ENCODE peak calls at places on chromosomes 4 and X, in nine cellular contexts. T, E, V, F, N, L, Z, G and R are unnamed samples.

GRCh38 chr4:155666701-155667537 is at the start of gene GUCY1A1:
- DNase-seq in F (peak; percentile 17), E (no peak), V (no peak), Z (no peak), T (no peak), N (peak; percentile 71), L (peak; percentile 34), G (peak; percentile 47), R (peak; percentile 22)

GRCh38 chr4:112170451-112170993 is 25.3 kb downstream of the FAM241A start:
- DNase-seq in L (no peak), Z (peak; percentile 55), V (peak; percentile 87), T (no peak), F (peak; percentile 89), G (peak; percentile 93), E (no peak), N (no peak), R (no peak)

GRCh38 chr4:102064747-102065442 is 274.4 kb downstream of the BANK1 start:
- DNase-seq in Z (no peak), N (no peak), G (peak; percentile 74), E (no peak), F (no peak), L (no peak), T (no peak), V (no peak), R (no peak)

GRCh38 chr4:143399113-143399949 is 62.7 kb downstream of the GAB1 start:
- DNase-seq in E (peak; percentile 21), V (no peak), Z (no peak), L (no peak), N (no peak), G (peak; percentile 49), T (no peak), F (no peak), R (no peak)

GRCh38 chrX:53716328-53717088 is 30.0 kb upstream of the HUWE1 start:
- DNase-seq in L (no peak), F (peak; percentile 36), Z (no peak), G (no peak), E (no peak), N (no peak), T (no peak), V (no peak), R (no peak)

GRCh38 chrX:39903343-39903742 is 194.4 kb downstream of the BCOR start:
- DNase-seq in T (no peak), N (no peak), E (no peak), G (peak; percentile 22), L (no peak), Z (peak; percentile 62), F (peak; percentile 86), V (no peak), R (no peak)

GRCh38 chr4:2939383-2940243 is 23.6 kb downstream of the NOP14 start:
- DNase-seq in N (no peak), F (no peak), Z (no peak), L (no peak), G (no peak), E (no peak), V (no peak), T (no peak), R (peak; percentile 26)

GRCh38 chrX:87299563-87300160 is 217.9 kb upstream of the KLHL4 start:
- DNase-seq in F (peak; percentile 0), T (no peak), N (no peak), E (no peak), G (peak; percentile 19), Z (no peak), L (no peak), V (no peak), R (no peak)

GRCh38 chr4:144562019-144562740 is 83.8 kb upstream of the HHIP start:
- DNase-seq in V (no peak), N (no peak), Z (no peak), G (no peak), E (no peak), T (no peak), F (no peak), L (peak; percentile 62), R (no peak)

GRCh38 chrX:8987672-8988250 is 46.2 kb downstream of the FAM9B start:
- DNase-seq in G (peak; percentile 2), E (no peak), L (no peak), T (no peak), V (no peak), F (no peak), N (no peak), Z (no peak), R (no peak)

GRCh38 chr4:7332216-7333023 is 102.3 kb downstream of the PSAPL1 start:
- DNase-seq in G (no peak), F (peak; percentile 88), L (peak; percentile 52), Z (no peak), V (peak; percentile 86), N (peak; percentile 62), T (no peak), E (peak; percentile 44), R (peak; percentile 81)

GRCh38 chr4:132218406-132218805 is 930.7 kb upstream of the PCDH10 start:
- DNase-seq in T (no peak), G (peak; percentile 50), Z (no peak), L (no peak), V (no peak), F (no peak), N (no peak), E (no peak), R (no peak)

GRCh38 chr4:37634180-37634579 is 52.0 kb downstream of the RELL1 start:
- DNase-seq in V (no peak), F (no peak), N (no peak), G (no peak), L (no peak), T (no peak), E (no peak), Z (no peak), R (no peak)

GRCh38 chrX:34275710-34276109 is 143.6 kb upstream of the FAM47A start:
- DNase-seq in Z (no peak), N (no peak), F (no peak), G (no peak), T (no peak), L (no peak), E (no peak), V (no peak), R (no peak)

GRCh38 chr4:128288689-128289106 is 1.1 kb upstream of the PGRMC2 start:
- DNase-seq in V (peak; percentile 46), E (no peak), F (peak; percentile 34), G (peak; percentile 86), L (peak; percentile 17), T (no peak), N (no peak), Z (no peak), R (no peak)

GRCh38 chr4:42391981-42392380 is 5.3 kb upstream of the SHISA3 start:
- DNase-seq in N (peak; percentile 61), L (no peak), F (no peak), V (peak; percentile 37), G (no peak), E (no peak), T (no peak), Z (no peak), R (no peak)

GRCh38 chrX:150544222-150544787 is 24.1 kb upstream of the MTM1 start:
- DNase-seq in T (no peak), L (no peak), E (no peak), Z (no peak), V (no peak), G (no peak), F (peak; percentile 15), N (no peak), R (no peak)

GRCh38 chrX:39439910-39440733 is 638.9 kb downstream of the MID1IP1 start:
- DNase-seq in F (no peak), T (no peak), L (no peak), G (no peak), E (no peak), Z (no peak), V (no peak), N (no peak), R (no peak)

GRCh38 chr4:141346144-141346543 is 125.4 kb downstream of the ZNF330 start:
- DNase-seq in N (no peak), V (peak; percentile 31), E (no peak), L (peak; percentile 35), T (no peak), G (peak; percentile 64), Z (no peak), F (peak; percentile 74), R (no peak)

GRCh38 chr4:128810331-128810870 is 901 bp downstream of the JADE1 start:
- DNase-seq in F (peak; percentile 49), N (no peak), L (peak; percentile 29), E (peak; percentile 45), T (no peak), V (no peak), G (peak; percentile 51), Z (no peak), R (peak; percentile 29)

GRCh38 chrX:136823175-136823574 is 42.4 kb upstream of the ARHGEF6 start:
- DNase-seq in E (no peak), Z (no peak), F (peak; percentile 40), T (no peak), N (no peak), L (no peak), G (peak; percentile 45), V (peak; percentile 5), R (no peak)

GRCh38 chr4:76028242-76028859 is 5.1 kb upstream of the CXCL10 start:
- DNase-seq in L (no peak), Z (no peak), E (no peak), F (no peak), V (no peak), G (peak; percentile 19), N (no peak), T (no peak), R (no peak)

GRCh38 chr4:150493846-150494245 is 88.1 kb upstream of the MAB21L2 start:
- DNase-seq in V (no peak), F (peak; percentile 54), G (peak; percentile 46), E (no peak), L (no peak), N (no peak), Z (no peak), T (no peak), R (no peak)

GRCh38 chr4:145694929-145695328 is 15.0 kb downstream of the C4orf51 start:
- DNase-seq in N (no peak), F (peak; percentile 28), G (no peak), T (no peak), L (no peak), V (no peak), E (no peak), Z (no peak), R (no peak)